ENCODE peak calls at places on chromosomes 7 and 10, in nine cellular contexts. H, A, L, F, D, J, R, X and Z are unnamed samples. For H3K27me3, the result is how much of the 10 kb centered on the place peaks cover.

GRCh38 chr10:18140957-18141888 is 999 bp downstream of the CACNB2 start:
- DNase-seq in H (peak), A (peak), L (no peak), F (no peak), D (no peak), J (no peak), R (no peak), X (no peak), Z (no peak)

GRCh38 chr7:833601-834258 is 1.5 kb downstream of the SUN1 start:
- DNase-seq in H (no peak), A (no peak), L (no peak), F (no peak), D (no peak), J (no peak), R (no peak), X (no peak), Z (no peak)

GRCh38 chr7:37247881-37248280 is 200.8 kb downstream of the ELMO1 start:
- DNase-seq in H (no peak), A (peak), L (no peak), F (no peak), D (no peak), J (no peak), R (peak), X (no peak), Z (no peak)

GRCh38 chr10:28875535-28876208 is 198.4 kb downstream of the BAMBI start:
- DNase-seq in H (no peak), A (no peak), L (no peak), F (peak), D (no peak), J (no peak), R (no peak), X (no peak), Z (no peak)

GRCh38 chr10:92641492-92641891 is 48.3 kb upstream of the HHEX start:
- DNase-seq in H (no peak), A (no peak), L (no peak), F (no peak), D (no peak), J (no peak), R (no peak), X (no peak), Z (no peak)

GRCh38 chr7:108448777-108449576 is 7.3 kb downstream of the NRCAM start:
- DNase-seq in H (no peak), A (no peak), L (no peak), F (no peak), D (no peak), J (no peak), R (no peak), X (no peak), Z (no peak)

GRCh38 chr10:50291261-50291850 is 40.0 kb upstream of the ASAH2 start:
- DNase-seq in H (no peak), A (no peak), L (no peak), F (no peak), D (no peak), J (no peak), R (no peak), X (no peak), Z (no peak)

GRCh38 chr7:150898475-150899011 is 46.2 kb downstream of the AOC1 start:
- DNase-seq in H (peak), A (peak), L (peak), F (peak), D (peak), J (peak), R (peak), X (peak), Z (peak)

GRCh38 chr10:85175635-85176034 is 847.2 kb downstream of the CCSER2 start:
- DNase-seq in H (no peak), A (no peak), L (no peak), F (no peak), D (no peak), J (no peak), R (no peak), X (no peak), Z (no peak)

GRCh38 chr7:37392673-37393017 is 56.0 kb downstream of the ELMO1 start:
- DNase-seq in H (no peak), A (no peak), L (no peak), F (no peak), D (no peak), J (no peak), R (no peak), X (no peak), Z (no peak)

GRCh38 chr10:52387744-52388143 is 73.7 kb downstream of the DKK1 start:
- DNase-seq in H (no peak), A (no peak), L (no peak), F (no peak), D (no peak), J (no peak), R (no peak), X (no peak), Z (no peak)

GRCh38 chr10:130817046-130817624 is 494.4 kb downstream of the TCERG1L start:
- DNase-seq in H (no peak), A (no peak), L (no peak), F (no peak), D (no peak), J (no peak), R (no peak), X (no peak), Z (no peak)

GRCh38 chr7:4739528-4739992 is 35.9 kb upstream of the AP5Z1 start:
- DNase-seq in H (peak), A (no peak), L (no peak), F (peak), D (peak), J (no peak), R (no peak), X (no peak), Z (no peak)

GRCh38 chr10:117476716-117477115 is 65.8 kb upstream of the EMX2 start:
- DNase-seq in H (no peak), A (no peak), L (no peak), F (no peak), D (no peak), J (no peak), R (no peak), X (no peak), Z (no peak)

GRCh38 chr7:18175801-18176450 is 148.3 kb upstream of the PRPS1L1 start:
- DNase-seq in H (no peak), A (no peak), L (no peak), F (no peak), D (no peak), J (no peak), R (no peak), X (no peak), Z (no peak)

GRCh38 chr10:31017534-31018361 is 13.9 kb downstream of the ZNF438 start:
- DNase-seq in H (no peak), A (no peak), L (no peak), F (no peak), D (no peak), J (no peak), R (no peak), X (no peak), Z (no peak)

GRCh38 chr7:144437370-144438191 is 34.1 kb upstream of the NOBOX start:
- DNase-seq in H (peak), A (peak), L (peak), F (peak), D (no peak), J (no peak), R (no peak), X (peak), Z (peak)

GRCh38 chr7:131501422-131501821 is 55.0 kb downstream of the PODXL start:
- DNase-seq in H (no peak), A (no peak), L (no peak), F (no peak), D (no peak), J (no peak), R (no peak), X (peak), Z (peak)

GRCh38 chr7:143354376-143354775 is 8.1 kb downstream of the FAM131B start:
- DNase-seq in H (no peak), A (no peak), L (no peak), F (no peak), D (no peak), J (no peak), R (no peak), X (no peak), Z (no peak)

GRCh38 chr10:73910764-73911552 is at the start of gene PLAU:
- DNase-seq in H (peak), A (peak), L (peak), F (peak), D (peak), J (peak), R (no peak), X (peak), Z (no peak)

GRCh38 chr7:100894860-100895700 is 608 bp downstream of the ACHE start:
- DNase-seq in H (peak), A (peak), L (peak), F (no peak), D (peak), J (peak), R (no peak), X (peak), Z (no peak)

GRCh38 chr7:44980393-44981034 is 1.7 kb upstream of the MYO1G start:
- DNase-seq in H (no peak), A (no peak), L (no peak), F (no peak), D (no peak), J (no peak), R (peak), X (no peak), Z (no peak)

GRCh38 chr7:132309102-132309805 is 267.0 kb downstream of the PLXNA4 start:
- DNase-seq in H (no peak), A (no peak), L (no peak), F (no peak), D (no peak), J (no peak), R (no peak), X (no peak), Z (no peak)

GRCh38 chr7:40015790-40016296 is 65.8 kb downstream of the CDK13 start:
- DNase-seq in H (peak), A (peak), L (no peak), F (no peak), D (no peak), J (no peak), R (peak), X (no peak), Z (no peak)

GRCh38 chr7:38478404-38478803 is 152.8 kb downstream of the AMPH start:
- DNase-seq in H (no peak), A (no peak), L (no peak), F (no peak), D (no peak), J (no peak), R (no peak), X (no peak), Z (no peak)

GRCh38 chr7:70647801-70648491 is 484.0 kb upstream of the GALNT17 start:
- DNase-seq in H (no peak), A (no peak), L (peak), F (no peak), D (no peak), J (no peak), R (no peak), X (peak), Z (no peak)

GRCh38 chr7:18474944-18475343 is 20.6 kb upstream of the HDAC9 start:
- DNase-seq in H (no peak), A (no peak), L (no peak), F (no peak), D (no peak), J (no peak), R (no peak), X (no peak), Z (no peak)

GRCh38 chr10:79345241-79346011 is 1.8 kb upstream of the PPIF start:
- DNase-seq in H (no peak), A (peak), L (no peak), F (no peak), D (no peak), J (no peak), R (no peak), X (no peak), Z (no peak)

GRCh38 chr7:98551541-98552273 is 65.4 kb upstream of the NPTX2 start:
- DNase-seq in H (no peak), A (no peak), L (peak), F (no peak), D (no peak), J (no peak), R (no peak), X (no peak), Z (no peak)

GRCh38 chr10:128047337-128047736 is 78.9 kb downstream of the MKI67 start:
- DNase-seq in H (peak), A (peak), L (peak), F (peak), D (peak), J (peak), R (peak), X (peak), Z (no peak)

GRCh38 chr7:157955383-157955999 is 618.7 kb downstream of the DNAJB6 start:
- DNase-seq in H (no peak), A (no peak), L (no peak), F (no peak), D (no peak), J (no peak), R (no peak), X (no peak), Z (no peak)

GRCh38 chr7:100003711-100004661 is 11.4 kb upstream of the ZKSCAN1 start:
- DNase-seq in H (peak), A (no peak), L (peak), F (no peak), D (no peak), J (no peak), R (no peak), X (no peak), Z (no peak)

GRCh38 chr7:7962851-7963250 is 5.7 kb upstream of the GLCCI1 start:
- DNase-seq in H (no peak), A (no peak), L (no peak), F (no peak), D (no peak), J (no peak), R (no peak), X (no peak), Z (peak)
- H3K27me3 ChIP-seq in H (under half), A (under half), L (under half), F (under half), D (under half), J (under half), R (under half), X (under half), Z (under half)

GRCh38 chr7:66419210-66419609 is 209.5 kb upstream of the KCTD7 start:
- DNase-seq in H (no peak), A (no peak), L (no peak), F (no peak), D (no peak), J (no peak), R (no peak), X (no peak), Z (no peak)

GRCh38 chr7:66418537-66418936 is 210.1 kb upstream of the KCTD7 start:
- DNase-seq in H (no peak), A (no peak), L (no peak), F (no peak), D (no peak), J (no peak), R (peak), X (no peak), Z (no peak)

GRCh38 chr7:66415659-66416265 is 210.6 kb downstream of the TPST1 start:
- DNase-seq in H (no peak), A (no peak), L (no peak), F (no peak), D (no peak), J (no peak), R (no peak), X (no peak), Z (no peak)

GRCh38 chr7:66409493-66409892 is 204.4 kb downstream of the TPST1 start:
- DNase-seq in H (no peak), A (no peak), L (no peak), F (no peak), D (no peak), J (no peak), R (no peak), X (no peak), Z (no peak)

GRCh38 chr7:66413379-66414114 is 208.4 kb downstream of the TPST1 start:
- DNase-seq in H (peak), A (peak), L (peak), F (peak), D (peak), J (peak), R (no peak), X (peak), Z (peak)
- TF ChIP-seq CTCF in H (peak), A (no peak), L (no peak), F (peak), D (peak), J (peak), R (no peak), X (peak), Z (peak)

GRCh38 chr10:114718386-114718785 is 60.3 kb upstream of the ABLIM1 start:
- DNase-seq in H (no peak), A (no peak), L (no peak), F (no peak), D (no peak), J (no peak), R (no peak), X (no peak), Z (no peak)

GRCh38 chr10:114713525-114713924 is 55.5 kb upstream of the ABLIM1 start:
- DNase-seq in H (no peak), A (no peak), L (no peak), F (no peak), D (no peak), J (no peak), R (no peak), X (no peak), Z (no peak)

GRCh38 chr10:114716811-114717404 is 58.8 kb upstream of the ABLIM1 start:
- DNase-seq in H (no peak), A (no peak), L (no peak), F (no peak), D (no peak), J (no peak), R (no peak), X (no peak), Z (no peak)

GRCh38 chr10:114714281-114714741 is 56.2 kb upstream of the ABLIM1 start:
- DNase-seq in H (no peak), A (no peak), L (no peak), F (peak), D (no peak), J (peak), R (no peak), X (no peak), Z (peak)

DNA sequence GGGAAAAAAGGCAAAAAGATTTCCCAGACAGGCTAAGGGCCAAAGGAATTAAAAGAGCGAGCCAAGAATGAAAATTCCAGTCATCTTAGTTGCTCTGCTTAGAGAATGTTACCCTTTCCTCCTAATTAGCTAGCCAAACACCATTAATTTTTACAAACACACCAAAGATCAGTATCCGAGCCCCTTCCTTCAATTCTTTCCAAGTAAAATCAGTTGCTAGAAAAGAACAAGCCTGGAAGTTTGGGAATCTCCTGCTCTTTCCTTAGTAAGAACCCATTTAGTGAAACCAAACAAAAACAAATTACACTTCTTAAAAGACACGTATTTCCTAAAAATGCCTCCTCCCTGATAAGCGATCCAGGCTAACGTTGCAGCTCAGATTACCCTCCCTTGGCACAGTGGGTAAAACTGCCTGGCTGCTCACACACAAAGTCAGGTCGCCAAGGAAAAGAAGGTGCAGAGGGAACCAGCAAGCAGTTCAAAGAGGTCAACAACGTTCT is 57.1 kb upstream of the ABLIM1 start:
- DNase-seq in H (no peak), A (no peak), L (no peak), F (no peak), D (no peak), J (no peak), R (no peak), X (no peak), Z (peak)
- H3K27ac ChIP-seq in H (no peak), A (no peak), L (no peak), F (peak), D (peak), J (peak), R (no peak), X (no peak), Z (peak)

DNA sequence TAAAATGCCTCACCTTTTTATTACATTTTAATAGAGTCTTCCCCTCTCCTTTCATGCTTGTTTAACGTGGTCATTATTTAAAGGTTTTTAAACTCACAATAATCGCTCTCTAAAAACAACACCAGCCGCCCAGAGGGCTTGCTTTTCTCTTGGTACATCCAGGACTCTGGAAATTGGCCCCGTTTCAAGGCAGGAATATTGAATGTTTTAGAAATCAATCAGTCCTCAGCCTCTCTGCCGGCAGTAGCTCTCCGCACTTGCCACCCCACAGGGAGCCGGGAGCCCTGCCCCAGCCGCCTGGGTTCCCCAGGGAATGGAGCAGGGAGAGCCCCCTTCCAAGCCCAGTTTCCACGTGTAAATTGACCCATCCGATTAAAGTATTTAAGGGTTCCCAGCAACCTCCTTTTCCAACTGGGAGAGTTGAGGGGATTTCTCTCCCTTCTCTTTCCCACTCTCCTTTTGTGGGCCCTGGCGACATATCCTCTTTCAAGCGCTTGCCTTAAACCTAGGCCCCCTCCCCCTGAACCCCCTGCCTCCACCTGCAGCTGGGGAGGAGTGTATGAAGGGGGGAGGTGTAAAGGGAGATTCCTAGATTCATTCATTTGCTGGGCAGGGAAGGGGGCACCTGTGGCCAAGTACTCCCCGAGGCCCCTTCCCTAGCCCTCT is 1.9 kb downstream of the FGF8 start:
- DNase-seq in H (no peak), A (no peak), L (no peak), F (no peak), D (no peak), J (no peak), R (no peak), X (no peak), Z (no peak)
- H3K27me3 ChIP-seq in H (under half), A (under half), L (under half), F (half or more), D (half or more), J (half or more), R (under half), X (under half), Z (half or more)

DNA sequence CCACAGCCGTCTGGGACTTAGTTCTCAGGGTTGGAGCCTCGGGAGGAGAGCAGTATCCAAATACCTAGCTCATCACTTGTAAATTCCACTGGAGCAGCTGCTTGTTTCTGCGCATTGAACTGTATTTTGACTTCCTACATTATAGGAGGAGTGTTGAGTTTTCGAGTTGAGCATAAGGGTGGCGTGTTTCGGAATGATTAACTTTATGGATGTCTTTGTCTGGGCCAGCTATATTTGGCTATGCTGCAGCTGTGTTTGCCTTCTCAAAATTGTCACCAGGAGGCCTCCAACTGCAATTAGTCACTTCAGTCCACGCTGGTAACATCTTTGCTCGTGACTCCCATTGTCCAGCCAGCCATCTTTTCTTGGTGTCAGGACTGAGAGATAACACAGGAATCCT is 9.1 kb downstream of the CELF2 start:
- DNase-seq in H (no peak), A (no peak), L (no peak), F (no peak), D (no peak), J (no peak), R (no peak), X (no peak), Z (no peak)
- TF ChIP-seq CTCF in H (no peak), A (no peak), L (no peak), F (no peak), D (no peak), J (peak), R (no peak), X (no peak), Z (no peak)

DNA sequence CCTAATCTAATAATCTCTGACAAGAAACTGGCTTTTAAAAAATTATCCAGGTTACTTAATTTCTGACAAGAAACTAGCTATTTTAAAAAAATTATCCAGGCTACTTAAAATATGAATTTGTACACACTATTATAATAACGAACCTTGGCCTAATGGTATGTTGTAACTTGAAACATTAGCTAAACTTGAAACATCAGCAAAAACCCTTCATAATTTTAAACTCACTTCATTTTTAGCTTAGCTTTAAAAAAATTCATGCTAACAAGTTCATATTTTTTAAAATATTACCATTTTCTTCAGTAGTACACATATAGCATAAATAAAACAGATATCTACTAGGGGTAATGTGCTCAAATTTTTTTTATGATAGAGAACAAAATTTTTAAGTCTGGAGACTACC is 35.6 kb downstream of the BRAF start:
- DNase-seq in H (no peak), A (no peak), L (no peak), F (no peak), D (no peak), J (no peak), R (no peak), X (no peak), Z (no peak)
- H3K27ac ChIP-seq in H (no peak), A (no peak), L (no peak), F (no peak), D (no peak), J (no peak), R (no peak), X (no peak), Z (no peak)

GRCh38 chr7:96996937-96997511 is 8.3 kb upstream of the DLX6 start:
- DNase-seq in H (no peak), A (no peak), L (no peak), F (no peak), D (no peak), J (no peak), R (no peak), X (no peak), Z (no peak)
- H3K27me3 ChIP-seq in H (under half), A (under half), L (under half), F (half or more), D (half or more), J (half or more), R (half or more), X (half or more), Z (half or more)